ENCODE peak calls at places on chromosome 18, in nine cellular contexts. K is adipocyte, Z is NCI-H1417, P is activated gamma-delta T cell treated with Interleukin-2 at 50 U/mL for 16 hours, D is KG1, I is ureter, G is GM06990, M is activated T-cell treated with anti-CD3 and anti-CD28 coated beads for 1 hour, R is NCI-H460. C is an unnamed sample.

GRCh38 chr18:75779910-75780309 is 352.4 kb upstream of the SMIM21 start:
- DNase-seq in I (no peak), P (no peak), G (no peak), R (no peak), K (no peak), Z (no peak), D (no peak), M (no peak), C (no peak)

GRCh38 chr18:34707670-34708069 is 2.4 kb upstream of the DTNA start:
- DNase-seq in M (no peak), P (no peak), D (no peak), G (no peak), R (peak; percentile 74), K (peak; percentile 97), Z (peak; percentile 91), I (peak; percentile 76), C (no peak)

GRCh38 chr18:2997846-2998599 is 14.9 kb downstream of the LPIN2 start:
- DNase-seq in D (no peak), P (no peak), G (no peak), I (no peak), R (no peak), Z (no peak), M (no peak), K (no peak), C (no peak)

GRCh38 chr18:42048150-42048549 is 93.1 kb downstream of the PIK3C3 start:
- DNase-seq in G (no peak), M (no peak), Z (peak; percentile 16), P (no peak), D (peak; percentile 16), R (peak; percentile 59), I (no peak), K (peak; percentile 93), C (no peak)

GRCh38 chr18:12373032-12373770 is 3.8 kb downstream of the AFG3L2 start:
- DNase-seq in M (no peak), G (no peak), R (no peak), D (no peak), Z (no peak), K (peak; percentile 30), P (no peak), I (no peak), C (no peak)

GRCh38 chr18:23207994-23208393 is 72.7 kb downstream of the CABLES1 start:
- DNase-seq in I (no peak), G (no peak), R (no peak), Z (no peak), D (no peak), M (no peak), P (no peak), K (no peak), C (no peak)

GRCh38 chr18:39453882-39454281 is 1888.3 kb upstream of the CELF4 start:
- DNase-seq in I (no peak), Z (peak; percentile 15), K (peak; percentile 48), P (no peak), D (no peak), M (no peak), R (no peak), G (no peak), C (peak; percentile 9)

GRCh38 chr18:40935423-40935822 is 1019.6 kb upstream of the PIK3C3 start:
- DNase-seq in P (no peak), Z (peak; percentile 29), G (no peak), D (no peak), R (peak; percentile 15), M (no peak), K (peak; percentile 23), I (no peak), C (no peak)

GRCh38 chr18:24628360-24628759 is 167.9 kb downstream of the HRH4 start:
- DNase-seq in Z (no peak), I (no peak), R (no peak), M (no peak), K (no peak), D (no peak), P (no peak), G (no peak), C (no peak)

GRCh38 chr18:79900610-79901570 is 50.6 kb downstream of the SLC66A2 start:
- DNase-seq in M (no peak), I (no peak), D (no peak), G (no peak), Z (no peak), R (no peak), P (no peak), K (no peak), C (no peak)